ENCODE peak calls at places on chromosome X, in nine cellular contexts. E, V, T, B, K, W, N, Y and G are unnamed samples.

GRCh38 chrX:1105671-1106419 is 106.6 kb downstream of the CRLF2 start:
- DNase-seq in K (no peak), Y (no peak), N (no peak), V (no peak), W (no peak), E (no peak), B (no peak), T (no peak), G (no peak)

GRCh38 chrX:39855748-39856129 is 242.0 kb downstream of the BCOR start:
- DNase-seq in B (no peak), W (peak; percentile 54), E (peak; percentile 12), T (no peak), V (peak; percentile 55), K (no peak), N (no peak), Y (no peak), G (no peak)

GRCh38 chrX:109732319-109732779 is 708 bp downstream of the ACSL4 start:
- DNase-seq in V (no peak), T (no peak), Y (peak; percentile 9), N (no peak), E (no peak), K (no peak), B (no peak), W (peak; percentile 50), G (no peak)

GRCh38 chrX:136646602-136647239 is 1.2 kb upstream of the CD40LG start:
- DNase-seq in K (no peak), Y (no peak), E (no peak), N (no peak), B (no peak), T (no peak), W (no peak), V (no peak), G (no peak)

GRCh38 chrX:585115-585808 is 45.3 kb upstream of the SHOX start:
- DNase-seq in E (no peak), K (no peak), W (no peak), V (no peak), N (no peak), B (no peak), Y (no peak), T (no peak), G (no peak)

GRCh38 chrX:421646-422325 is 35.1 kb upstream of the PPP2R3B start:
- DNase-seq in V (no peak), N (peak; percentile 30), Y (no peak), W (no peak), B (peak; percentile 3), T (no peak), E (no peak), K (no peak), G (no peak)

GRCh38 chrX:19810809-19811208 is 76.6 kb downstream of the SH3KBP1 start:
- DNase-seq in T (no peak), B (no peak), K (no peak), V (no peak), W (no peak), N (no peak), E (no peak), Y (no peak), G (no peak)

GRCh38 chrX:10486373-10486772 is 134.0 kb downstream of the MID1 start:
- DNase-seq in E (peak; percentile 10), W (no peak), V (no peak), B (no peak), K (peak; percentile 46), Y (no peak), N (no peak), T (no peak), G (no peak)

GRCh38 chrX:13357925-13358324 is 38.1 kb upstream of the ATXN3L start:
- DNase-seq in Y (no peak), E (no peak), V (no peak), W (no peak), B (no peak), N (no peak), K (no peak), T (no peak), G (no peak)

GRCh38 chrX:132180929-132181328 is 38.3 kb downstream of the RAP2C start:
- DNase-seq in Y (no peak), V (no peak), N (no peak), W (no peak), E (no peak), B (no peak), K (no peak), T (no peak), G (no peak)

GRCh38 chrX:54824722-54825121 is 17.2 kb downstream of the MAGED2 start:
- DNase-seq in Y (no peak), T (no peak), B (no peak), K (no peak), E (no peak), W (no peak), N (no peak), V (no peak), G (no peak)

GRCh38 chrX:54824195-54824594 is 16.6 kb downstream of the MAGED2 start:
- DNase-seq in N (no peak), K (no peak), W (no peak), T (no peak), E (no peak), Y (no peak), V (no peak), B (no peak), G (no peak)

GRCh38 chrX:54821310-54821709 is 13.8 kb downstream of the MAGED2 start:
- DNase-seq in N (no peak), W (no peak), B (no peak), Y (no peak), K (no peak), E (no peak), V (no peak), T (no peak), G (no peak)

GRCh38 chrX:54826598-54826997 is 19.1 kb downstream of the MAGED2 start:
- DNase-seq in E (no peak), Y (no peak), N (no peak), V (no peak), K (no peak), T (no peak), B (no peak), W (no peak), G (no peak)

DNA sequence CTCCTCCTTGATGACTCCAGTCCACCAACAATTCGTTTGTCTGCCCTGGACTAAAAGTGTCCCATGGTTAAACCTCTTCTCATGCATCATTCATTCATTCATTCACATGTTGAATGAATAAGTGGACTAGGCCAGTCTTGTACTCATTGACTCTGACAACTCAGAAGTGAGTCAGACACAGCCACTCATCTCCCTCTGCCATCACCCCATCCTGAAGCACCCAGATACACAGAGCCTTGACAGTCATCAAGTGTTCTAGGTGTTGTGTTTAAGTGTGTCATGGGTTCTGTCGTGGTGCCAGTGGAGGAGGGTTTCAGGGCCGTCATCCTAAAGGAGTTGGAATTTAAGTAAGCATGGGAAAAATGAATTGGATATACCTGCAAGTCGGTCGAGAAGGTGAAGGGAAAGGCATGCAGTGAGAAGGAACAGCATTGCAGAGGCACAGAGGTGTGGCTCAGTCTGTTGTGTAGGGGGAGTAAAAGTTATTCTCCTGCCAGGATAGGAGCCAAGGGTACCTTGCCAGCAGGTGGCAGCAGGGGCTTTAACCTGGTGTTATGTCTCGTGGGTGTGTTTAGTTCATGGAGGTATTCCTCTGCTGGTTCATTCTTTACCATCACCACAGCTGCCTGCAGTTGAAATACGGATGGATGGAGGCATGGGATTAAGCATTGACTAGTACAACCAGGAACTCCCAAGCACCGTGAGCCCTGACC is 18.3 kb downstream of the MAGED2 start:
- DNase-seq in B (no peak), V (no peak), W (no peak), N (no peak), Y (no peak), K (no peak), T (no peak), E (no peak), G (no peak)
- TF ChIP-seq CTCF in B (no peak), V (no peak), W (peak; percentile 19), N (no peak), Y (no peak), K (no peak), T (no peak), E (no peak), G (no peak)

DNA sequence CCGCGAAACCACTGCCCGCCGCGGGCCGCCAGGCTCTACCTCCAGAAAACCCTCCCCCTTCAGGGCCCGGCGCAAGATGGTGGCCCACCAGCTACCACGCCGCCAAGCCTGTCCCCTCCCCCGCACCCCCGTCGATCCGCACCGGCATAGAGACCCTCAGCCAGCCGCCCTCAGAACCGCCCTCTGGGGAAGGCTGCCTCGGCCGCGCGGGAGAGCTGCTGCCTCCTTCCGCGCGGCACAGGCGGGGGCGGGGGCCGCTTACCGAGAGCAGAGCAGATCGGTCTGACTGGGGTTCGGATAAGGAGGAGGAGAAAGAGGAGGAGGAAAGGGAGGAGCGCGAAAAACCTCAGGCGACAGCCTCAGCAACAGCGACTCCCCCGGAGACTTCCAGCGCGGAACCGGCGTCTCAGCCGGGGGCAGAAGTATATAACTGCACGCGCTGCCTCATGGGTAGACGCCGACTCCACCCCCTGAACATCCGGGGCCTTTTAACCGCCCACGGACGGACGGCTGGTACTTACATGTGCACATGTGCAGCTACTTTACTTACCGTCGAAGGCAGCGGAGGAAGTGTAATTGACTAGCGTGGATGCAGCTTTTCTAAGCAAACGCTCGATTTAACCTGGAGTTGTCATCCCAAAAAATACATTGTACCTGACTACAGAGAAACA is at the start of gene ZNF280C:
- DNase-seq in E (peak; percentile 82), T (peak; percentile 64), B (peak; percentile 89), N (peak; percentile 92), Y (peak; percentile 89), W (peak; percentile 91), V (peak; percentile 88), K (peak; percentile 56), G (peak; percentile 78)
- TF ChIP-seq CTCF in E (no peak), T (peak; percentile 25), B (peak; percentile 35), N (peak; percentile 33), Y (no peak), W (peak; percentile 23), V (no peak), K (peak; percentile 42), G (no peak)

GRCh38 chrX:102154218-102154860 is 1.4 kb downstream of the BEX5 start:
- DNase-seq in B (no peak), T (no peak), W (peak; percentile 3), V (no peak), E (no peak), N (no peak), Y (peak; percentile 42), K (no peak), G (peak; percentile 2)
- TF ChIP-seq CTCF in B (peak; percentile 28), T (peak; percentile 22), W (no peak), V (peak; percentile 1), E (no peak), N (peak; percentile 21), Y (peak; percentile 51), K (peak; percentile 15), G (peak; percentile 53)

GRCh38 chrX:8366491-8366890 is 98.1 kb upstream of the VCX3B start:
- DNase-seq in V (no peak), K (no peak), Y (no peak), E (no peak), W (no peak), B (no peak), N (no peak), T (no peak), G (no peak)

DNA sequence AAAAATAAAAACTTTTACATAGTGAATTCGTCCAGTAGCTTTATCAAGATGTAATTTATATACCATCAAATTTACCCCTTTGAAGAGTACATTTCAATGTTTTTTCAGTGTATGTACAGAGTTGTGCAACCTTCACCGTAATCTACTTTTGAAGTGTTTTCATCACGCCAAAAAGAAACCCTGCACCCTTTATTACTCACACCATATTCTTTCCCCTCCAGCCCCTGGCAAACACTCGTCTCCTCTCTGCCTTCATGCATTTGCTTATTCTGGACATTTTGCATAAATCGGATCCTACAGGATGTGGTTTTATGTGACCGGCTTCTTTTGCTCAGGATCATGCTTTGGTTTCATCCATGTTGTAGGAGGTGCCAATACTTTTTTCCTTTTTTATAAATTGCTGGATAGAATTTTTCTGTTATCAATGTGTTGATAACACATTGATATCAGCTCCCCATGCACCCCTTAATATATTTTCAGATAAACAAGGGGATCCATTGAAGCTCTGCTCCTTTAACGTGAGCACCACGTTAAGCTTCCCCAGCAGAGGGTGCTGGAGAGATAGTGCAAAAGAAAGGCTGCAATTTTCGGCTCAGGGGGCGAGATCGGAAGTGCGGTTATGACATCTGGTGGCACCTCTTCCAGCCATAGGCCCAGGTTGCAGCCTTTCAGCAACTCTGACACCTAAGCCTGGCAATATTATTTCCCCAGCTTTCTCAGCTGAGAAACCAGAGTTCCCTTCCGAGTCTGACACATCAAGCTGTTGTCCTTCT is 100.1 kb upstream of the VCX3B start:
- DNase-seq in W (no peak), V (no peak), Y (peak; percentile 39), T (no peak), E (peak; percentile 41), K (no peak), B (peak; percentile 13), N (peak; percentile 35), G (peak; percentile 31)
- TF ChIP-seq CTCF in W (no peak), V (peak; percentile 15), Y (peak; percentile 16), T (peak; percentile 29), E (peak; percentile 52), K (no peak), B (peak; percentile 59), N (peak; percentile 25), G (peak; percentile 63)